ENCODE peak calls at places on chromosomes 16 and 17, in six cellular contexts. One of them, this sample, is unnamed.

GRCh38 chr16:48110982-48111381 is 44.8 kb downstream of the ABCC12 start:
- DNase-seq in GM12878: no peak
- DNase-seq in A549: no peak
- DNase-seq in HepG2: no peak
- DNase-seq in K562: no peak
- DNase-seq in SK-N-SH: no peak
- DNase-seq in this sample: no peak

GRCh38 chr17:63989622-63990345 is 8.4 kb upstream of the PRR29 start:
- DNase-seq in GM12878: no peak
- DNase-seq in A549: no peak
- DNase-seq in HepG2: no peak
- DNase-seq in K562: no peak
- DNase-seq in SK-N-SH: no peak
- DNase-seq in this sample: no peak

GRCh38 chr16:3431779-3432219 is 11.5 kb downstream of the ZNF597 start:
- DNase-seq in GM12878: no peak
- DNase-seq in A549: no peak
- DNase-seq in HepG2: no peak
- DNase-seq in K562: peak
- DNase-seq in SK-N-SH: peak
- DNase-seq in this sample: peak

GRCh38 chr17:43626066-43626465 is 35.7 kb downstream of the MEOX1 start:
- DNase-seq in GM12878: no peak
- DNase-seq in A549: no peak
- DNase-seq in HepG2: no peak
- DNase-seq in K562: no peak
- DNase-seq in SK-N-SH: no peak
- DNase-seq in this sample: no peak

GRCh38 chr16:87636741-87637140 is 34.4 kb downstream of the JPH3 start:
- DNase-seq in GM12878: no peak
- DNase-seq in A549: no peak
- DNase-seq in HepG2: no peak
- DNase-seq in K562: no peak
- DNase-seq in SK-N-SH: no peak
- DNase-seq in this sample: no peak

GRCh38 chr17:1082579-1082978 is 85.7 kb downstream of the TIMM22 start:
- DNase-seq in GM12878: no peak
- DNase-seq in A549: no peak
- DNase-seq in HepG2: no peak
- DNase-seq in K562: no peak
- DNase-seq in SK-N-SH: no peak
- DNase-seq in this sample: peak

GRCh38 chr16:64416232-64417010 is 705.4 kb downstream of the CDH11 start:
- DNase-seq in GM12878: no peak
- DNase-seq in A549: no peak
- DNase-seq in HepG2: no peak
- DNase-seq in K562: no peak
- DNase-seq in SK-N-SH: no peak
- DNase-seq in this sample: peak

GRCh38 chr16:1289480-1289872 is 20.0 kb upstream of the UBE2I start:
- DNase-seq in GM12878: no peak
- DNase-seq in A549: no peak
- DNase-seq in HepG2: no peak
- DNase-seq in K562: no peak
- DNase-seq in SK-N-SH: no peak
- DNase-seq in this sample: no peak

GRCh38 chr17:76026714-76027158 is 370 bp downstream of the EVPL start:
- DNase-seq in GM12878: no peak
- DNase-seq in A549: peak
- DNase-seq in HepG2: no peak
- DNase-seq in K562: no peak
- DNase-seq in SK-N-SH: no peak
- DNase-seq in this sample: no peak

GRCh38 chr17:4944163-4944553 is 4.1 kb downstream of the RNF167 start:
- DNase-seq in GM12878: no peak
- DNase-seq in A549: no peak
- DNase-seq in HepG2: no peak
- DNase-seq in K562: no peak
- DNase-seq in SK-N-SH: no peak
- DNase-seq in this sample: no peak

GRCh38 chr17:8997994-8998628 is 23.2 kb upstream of the NTN1 start:
- DNase-seq in GM12878: peak
- DNase-seq in A549: peak
- DNase-seq in HepG2: peak
- DNase-seq in K562: peak
- DNase-seq in SK-N-SH: peak
- DNase-seq in this sample: peak

GRCh38 chr16:57470683-57471082 is 8.2 kb downstream of the POLR2C start:
- DNase-seq in GM12878: no peak
- DNase-seq in A549: peak
- DNase-seq in HepG2: no peak
- DNase-seq in K562: no peak
- DNase-seq in SK-N-SH: peak
- DNase-seq in this sample: no peak

GRCh38 chr16:57022445-57022844 is 33.1 kb downstream of the NLRC5 start:
- DNase-seq in GM12878: no peak
- DNase-seq in A549: no peak
- DNase-seq in HepG2: no peak
- DNase-seq in K562: no peak
- DNase-seq in SK-N-SH: no peak
- DNase-seq in this sample: no peak

GRCh38 chr17:11644265-11645212 is 46.3 kb downstream of the DNAH9 start:
- DNase-seq in GM12878: no peak
- DNase-seq in A549: peak
- DNase-seq in HepG2: peak
- DNase-seq in K562: peak
- DNase-seq in SK-N-SH: peak
- DNase-seq in this sample: peak

GRCh38 chr17:45228121-45228941 is 6.6 kb downstream of the FMNL1 start:
- DNase-seq in GM12878: no peak
- DNase-seq in A549: peak
- DNase-seq in HepG2: no peak
- DNase-seq in K562: no peak
- DNase-seq in SK-N-SH: no peak
- DNase-seq in this sample: no peak

GRCh38 chr17:27452828-27453227 is 3.4 kb upstream of the KSR1 start:
- DNase-seq in GM12878: no peak
- DNase-seq in A549: no peak
- DNase-seq in HepG2: no peak
- DNase-seq in K562: no peak
- DNase-seq in SK-N-SH: no peak
- DNase-seq in this sample: no peak

GRCh38 chr17:27454089-27454488 is 2.2 kb upstream of the KSR1 start:
- DNase-seq in GM12878: no peak
- DNase-seq in A549: no peak
- DNase-seq in HepG2: no peak
- DNase-seq in K562: no peak
- DNase-seq in SK-N-SH: no peak
- DNase-seq in this sample: no peak

GRCh38 chr17:27455569-27455913 is 707 bp upstream of the KSR1 start:
- DNase-seq in GM12878: no peak
- DNase-seq in A549: no peak
- DNase-seq in HepG2: no peak
- DNase-seq in K562: no peak
- DNase-seq in SK-N-SH: no peak
- DNase-seq in this sample: no peak

GRCh38 chr17:27451906-27452305 is 4.3 kb upstream of the KSR1 start:
- DNase-seq in GM12878: no peak
- DNase-seq in A549: no peak
- DNase-seq in HepG2: no peak
- DNase-seq in K562: no peak
- DNase-seq in SK-N-SH: no peak
- DNase-seq in this sample: no peak

DNA sequence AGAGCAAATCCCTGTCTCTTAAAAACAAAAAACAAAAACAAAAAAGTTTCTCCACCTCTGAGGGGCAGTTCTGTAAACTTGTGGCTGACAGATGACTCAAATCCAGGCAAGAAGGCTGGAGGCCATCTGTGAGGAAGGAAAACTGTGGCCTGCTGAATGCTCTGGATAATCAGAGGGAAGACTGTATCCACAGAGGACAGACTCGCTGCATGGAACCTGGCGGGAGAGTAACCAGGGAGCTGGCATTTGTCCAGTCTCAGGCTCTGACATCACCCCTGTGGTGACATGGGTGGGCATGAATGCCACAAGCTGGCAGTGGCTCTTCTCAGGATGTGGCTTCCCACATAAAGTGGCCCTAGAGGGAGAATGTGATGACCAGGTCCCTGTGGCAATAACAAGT is 2.8 kb upstream of the KSR1 start:
- DNase-seq in GM12878: no peak
- DNase-seq in A549: no peak
- DNase-seq in HepG2: no peak
- DNase-seq in K562: no peak
- DNase-seq in SK-N-SH: no peak
- DNase-seq in this sample: peak
- TF ChIP-seq SMC3 in GM12878: no peak
- TF ChIP-seq SMC3 in A549: no peak
- TF ChIP-seq SMC3 in HepG2: no peak
- TF ChIP-seq SMC3 in K562: no peak
- TF ChIP-seq SMC3 in SK-N-SH: no peak
- TF ChIP-seq SMC3 in this sample: no peak

GRCh38 chr17:50176559-50177471 is 11.0 kb downstream of the SGCA start:
- DNase-seq in GM12878: no peak
- DNase-seq in A549: peak
- DNase-seq in HepG2: no peak
- DNase-seq in K562: no peak
- DNase-seq in SK-N-SH: no peak
- DNase-seq in this sample: no peak

GRCh38 chr17:50175035-50175788 is 9.4 kb downstream of the SGCA start:
- DNase-seq in GM12878: no peak
- DNase-seq in A549: no peak
- DNase-seq in HepG2: no peak
- DNase-seq in K562: no peak
- DNase-seq in SK-N-SH: no peak
- DNase-seq in this sample: peak

GRCh38 chr17:50177983-50178834 is 12.4 kb downstream of the SGCA start:
- DNase-seq in GM12878: no peak
- DNase-seq in A549: peak
- DNase-seq in HepG2: peak
- DNase-seq in K562: peak
- DNase-seq in SK-N-SH: peak
- DNase-seq in this sample: peak

GRCh38 chr17:50180066-50180465 is 14.3 kb downstream of the SGCA start:
- DNase-seq in GM12878: no peak
- DNase-seq in A549: no peak
- DNase-seq in HepG2: no peak
- DNase-seq in K562: no peak
- DNase-seq in SK-N-SH: no peak
- DNase-seq in this sample: no peak

GRCh38 chr17:50177476-50177875 is 11.7 kb downstream of the SGCA start:
- DNase-seq in GM12878: no peak
- DNase-seq in A549: no peak
- DNase-seq in HepG2: no peak
- DNase-seq in K562: no peak
- DNase-seq in SK-N-SH: no peak
- DNase-seq in this sample: no peak
- TF ChIP-seq SMC3 in GM12878: no peak
- TF ChIP-seq SMC3 in A549: no peak
- TF ChIP-seq SMC3 in HepG2: no peak
- TF ChIP-seq SMC3 in K562: no peak
- TF ChIP-seq SMC3 in SK-N-SH: no peak
- TF ChIP-seq SMC3 in this sample: no peak

GRCh38 chr17:17414316-17414937 is 62.4 kb upstream of the MED9 start:
- DNase-seq in GM12878: no peak
- DNase-seq in A549: no peak
- DNase-seq in HepG2: no peak
- DNase-seq in K562: no peak
- DNase-seq in SK-N-SH: no peak
- DNase-seq in this sample: peak

GRCh38 chr17:17416400-17417360 is 60.1 kb upstream of the MED9 start:
- DNase-seq in GM12878: no peak
- DNase-seq in A549: peak
- DNase-seq in HepG2: peak
- DNase-seq in K562: no peak
- DNase-seq in SK-N-SH: no peak
- DNase-seq in this sample: peak

GRCh38 chr17:17415006-17415405 is 61.8 kb upstream of the MED9 start:
- DNase-seq in GM12878: no peak
- DNase-seq in A549: no peak
- DNase-seq in HepG2: no peak
- DNase-seq in K562: no peak
- DNase-seq in SK-N-SH: no peak
- DNase-seq in this sample: peak

GRCh38 chr17:17417718-17418151 is 59.1 kb upstream of the MED9 start:
- DNase-seq in GM12878: no peak
- DNase-seq in A549: no peak
- DNase-seq in HepG2: peak
- DNase-seq in K562: peak
- DNase-seq in SK-N-SH: no peak
- DNase-seq in this sample: no peak

GRCh38 chr17:17416007-17416399 is 60.8 kb upstream of the MED9 start:
- DNase-seq in GM12878: peak
- DNase-seq in A549: peak
- DNase-seq in HepG2: peak
- DNase-seq in K562: peak
- DNase-seq in SK-N-SH: peak
- DNase-seq in this sample: peak
- TF ChIP-seq SMC3 in GM12878: no peak
- TF ChIP-seq SMC3 in A549: no peak
- TF ChIP-seq SMC3 in HepG2: no peak
- TF ChIP-seq SMC3 in K562: no peak
- TF ChIP-seq SMC3 in SK-N-SH: no peak
- TF ChIP-seq SMC3 in this sample: no peak

GRCh38 chr17:78175643-78175981 is 7.2 kb downstream of the SYNGR2 start:
- DNase-seq in GM12878: no peak
- DNase-seq in A549: no peak
- DNase-seq in HepG2: no peak
- DNase-seq in K562: no peak
- DNase-seq in SK-N-SH: no peak
- DNase-seq in this sample: no peak

GRCh38 chr17:78174870-78175642 is 6.7 kb downstream of the SYNGR2 start:
- DNase-seq in GM12878: no peak
- DNase-seq in A549: no peak
- DNase-seq in HepG2: no peak
- DNase-seq in K562: no peak
- DNase-seq in SK-N-SH: no peak
- DNase-seq in this sample: no peak

GRCh38 chr17:78174332-78174869 is 6.0 kb downstream of the SYNGR2 start:
- DNase-seq in GM12878: no peak
- DNase-seq in A549: peak
- DNase-seq in HepG2: no peak
- DNase-seq in K562: no peak
- DNase-seq in SK-N-SH: no peak
- DNase-seq in this sample: no peak

GRCh38 chr17:78179372-78179771 is 7.5 kb downstream of the TK1 start:
- DNase-seq in GM12878: no peak
- DNase-seq in A549: no peak
- DNase-seq in HepG2: no peak
- DNase-seq in K562: no peak
- DNase-seq in SK-N-SH: no peak
- DNase-seq in this sample: peak

DNA sequence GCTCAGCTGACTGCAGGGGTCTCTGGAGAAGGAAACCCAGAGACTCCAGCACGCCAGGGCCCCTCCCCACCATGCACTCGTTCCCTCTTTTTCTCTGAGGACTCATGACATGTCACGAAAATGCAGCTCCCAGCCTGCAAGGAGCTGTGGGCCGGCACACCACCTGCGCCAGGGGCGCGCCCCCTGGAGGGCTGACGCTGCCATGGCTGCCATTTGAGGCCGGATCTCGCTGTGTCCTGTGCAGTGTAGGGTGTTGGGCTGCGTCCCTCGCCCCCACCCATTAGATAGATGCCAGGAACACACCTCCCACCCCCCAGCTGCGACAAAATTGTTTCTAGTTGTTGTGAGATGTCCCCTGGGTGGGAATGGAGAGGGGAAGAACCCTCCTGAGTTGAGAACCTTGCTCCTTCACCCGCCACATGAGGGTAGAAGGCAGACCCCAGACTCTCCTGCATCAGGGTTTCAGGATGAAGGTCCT is 8.2 kb downstream of the SYNGR2 start:
- DNase-seq in GM12878: no peak
- DNase-seq in A549: peak
- DNase-seq in HepG2: no peak
- DNase-seq in K562: peak
- DNase-seq in SK-N-SH: peak
- DNase-seq in this sample: peak
- TF ChIP-seq SMC3 in GM12878: peak
- TF ChIP-seq SMC3 in A549: peak
- TF ChIP-seq SMC3 in HepG2: peak
- TF ChIP-seq SMC3 in K562: peak
- TF ChIP-seq SMC3 in SK-N-SH: peak
- TF ChIP-seq SMC3 in this sample: peak

This sample was measured in IMR-90.